ENCODE peak calls at places on chromosome 11, in four cellular contexts. O is Daoy, Y is Caco-2, M is cardiac muscle cell. A is an unnamed sample.

GRCh38 chr11:17906436-17906835 is 106.4 kb downstream of the SERGEF start:
- DNase-seq in M (peak; percentile 49), Y (peak; percentile 67), O (peak; percentile 5), A (no peak)

GRCh38 chr11:125072210-125072960 is 9.3 kb downstream of the SLC37A2 start:
- DNase-seq in O (no peak), Y (peak; percentile 42), M (no peak), A (no peak)

GRCh38 chr11:21567628-21568290 is 625.1 kb upstream of the ANO5 start:
- DNase-seq in O (no peak), M (no peak), Y (no peak), A (no peak)

GRCh38 chr11:40130427-40130826 is 1329.0 kb downstream of the LRRC4C start:
- DNase-seq in Y (peak; percentile 6), O (no peak), M (peak; percentile 11), A (no peak)

GRCh38 chr11:72965672-72966071 is 151.5 kb downstream of the ATG16L2 start:
- DNase-seq in O (no peak), M (no peak), Y (no peak), A (no peak)

GRCh38 chr11:114774599-114775365 is 96.5 kb downstream of the NXPE2 start:
- DNase-seq in M (peak; percentile 87), O (peak; percentile 70), Y (peak; percentile 81), A (peak; percentile 20)

GRCh38 chr11:35088676-35089075 is 50.3 kb upstream of the CD44 start:
- DNase-seq in M (no peak), Y (no peak), O (no peak), A (no peak)

GRCh38 chr11:71491531-71492329 is 35.3 kb upstream of the KRTAP5-7 start:
- DNase-seq in O (no peak), M (no peak), Y (no peak), A (no peak)

GRCh38 chr11:42972741-42973140 is 339.1 kb upstream of the API5 start:
- DNase-seq in O (no peak), M (no peak), Y (no peak), A (no peak)

GRCh38 chr11:67629386-67630229 is at the start of gene NUDT8:
- DNase-seq in M (peak; percentile 91), Y (peak; percentile 100), O (peak; percentile 83), A (peak; percentile 99)

GRCh38 chr11:126518130-126518995 is 162.9 kb downstream of the ST3GAL4 start:
- DNase-seq in M (no peak), Y (no peak), O (no peak), A (no peak)

GRCh38 chr11:95092549-95093324 is 3.1 kb downstream of the ENDOD1 start:
- DNase-seq in M (peak; percentile 25), Y (peak; percentile 86), O (peak; percentile 49), A (peak; percentile 40)

GRCh38 chr11:111637885-111638284 is 35.6 kb downstream of the SIK2 start:
- DNase-seq in Y (no peak), O (no peak), M (no peak), A (no peak)

GRCh38 chr11:134412508-134413333 is 679 bp upstream of the B3GAT1 start:
- DNase-seq in Y (no peak), M (peak; percentile 48), O (peak; percentile 55), A (no peak)

GRCh38 chr11:65817312-65817814 is 16.4 kb upstream of the SNX32 start:
- DNase-seq in Y (peak; percentile 58), O (no peak), M (no peak), A (no peak)

GRCh38 chr11:133961890-133962289 is 5.1 kb upstream of the IGSF9B start:
- DNase-seq in Y (no peak), O (no peak), M (no peak), A (no peak)

GRCh38 chr11:60477035-60477445 is 15.5 kb upstream of the MS4A12 start:
- DNase-seq in O (no peak), Y (no peak), M (no peak), A (no peak)

GRCh38 chr11:119513806-119514170 is 90.8 kb upstream of the THY1 start:
- DNase-seq in O (no peak), Y (no peak), M (no peak), A (no peak)

A was measured in HuH-7.5.